ENCODE peak calls at places on chromosome 19, in six cellular contexts. V is stimulated activated CD8-positive, alpha-beta memory T cell treated with anti-CD3 and anti-CD28 coated beads, Interleukin-12 subunit alpha, Interleukin-12 subunit beta, amount 100 ng/mL, for 4 hours; D is left colon; M is stomach; B is T-helper 2 cell; T is heart right ventricle. O is an unnamed sample.

GRCh38 chr19:43486412-43486811 is 18.1 kb downstream of the PHLDB3 start:
- DNase-seq in V (no peak), D (no peak), M (no peak), B (no peak), T (no peak), O (no peak)

GRCh38 chr19:45767410-45767880 is 1.6 kb downstream of the SIX5 start:
- DNase-seq in V (no peak), D (peak; percentile 81), M (peak; percentile 77), B (no peak), T (peak; percentile 84), O (no peak)

GRCh38 chr19:46944123-46944718 is 75.4 kb upstream of the NPAS1 start:
- DNase-seq in V (no peak), D (no peak), M (no peak), B (no peak), T (no peak), O (no peak)

GRCh38 chr19:40139533-40140287 is 49.0 kb upstream of the ZNF780A start:
- DNase-seq in V (no peak), D (no peak), M (no peak), B (no peak), T (no peak), O (peak; percentile 5)

GRCh38 chr19:47186337-47187022 is 44.5 kb downstream of the BBC3 start:
- DNase-seq in V (peak; percentile 60), D (no peak), M (no peak), B (peak; percentile 70), T (no peak), O (no peak)

GRCh38 chr19:18562086-18562485 is 4.4 kb downstream of the KXD1 start:
- DNase-seq in V (no peak), D (no peak), M (no peak), B (no peak), T (peak; percentile 64), O (no peak)

GRCh38 chr19:51224163-51224641 is 678 bp upstream of the CD33 start:
- DNase-seq in V (no peak), D (no peak), M (no peak), B (no peak), T (no peak), O (no peak)

GRCh38 chr19:52248256-52248655 is 21.1 kb upstream of the ZNF766 start:
- DNase-seq in V (peak; percentile 26), D (no peak), M (peak; percentile 61), B (peak; percentile 37), T (peak; percentile 38), O (no peak)

GRCh38 chr19:4971424-4971793 is 2.5 kb downstream of the KDM4B start:
- DNase-seq in V (no peak), D (peak; percentile 70), M (peak; percentile 38), B (no peak), T (no peak), O (no peak)

GRCh38 chr19:54029930-54030490 is 33.7 kb downstream of the VSTM1 start:
- DNase-seq in V (no peak), D (peak; percentile 27), M (peak; percentile 66), B (peak; percentile 17), T (peak; percentile 34), O (peak; percentile 65)

GRCh38 chr19:45560686-45561085 is 23.9 kb downstream of the OPA3 start:
- DNase-seq in V (no peak), D (no peak), M (no peak), B (no peak), T (no peak), O (no peak)

GRCh38 chr19:40274585-40275544 is 10.3 kb downstream of the AKT2 start:
- DNase-seq in V (no peak), D (no peak), M (no peak), B (no peak), T (no peak), O (peak; percentile 82)

GRCh38 chr19:5113101-5113557 is 144.2 kb downstream of the KDM4B start:
- DNase-seq in V (no peak), D (no peak), M (no peak), B (no peak), T (no peak), O (no peak)

GRCh38 chr19:3687393-3687773 is 12.9 kb downstream of the PIP5K1C start:
- DNase-seq in V (no peak), D (no peak), M (no peak), B (no peak), T (no peak), O (no peak)

GRCh38 chr19:19538767-19539166 is 702 bp downstream of the CILP2 start:
- DNase-seq in V (no peak), D (no peak), M (no peak), B (no peak), T (no peak), O (no peak)

GRCh38 chr19:2167896-2168618 is 4.3 kb downstream of the DOT1L start:
- DNase-seq in V (no peak), D (peak; percentile 72), M (peak; percentile 40), B (no peak), T (peak; percentile 85), O (peak; percentile 63)

GRCh38 chr19:5445667-5446066 is 9.6 kb upstream of the ZNRF4 start:
- DNase-seq in V (no peak), D (no peak), M (no peak), B (no peak), T (no peak), O (no peak)

GRCh38 chr19:38834590-38834989 is 3.0 kb upstream of the ECH1 start:
- DNase-seq in V (no peak), D (no peak), M (no peak), B (no peak), T (no peak), O (no peak)

GRCh38 chr19:13103961-13104847 is 1.5 kb upstream of the LYL1 start:
- DNase-seq in V (no peak), D (peak; percentile 70), M (peak; percentile 45), B (peak; percentile 47), T (peak; percentile 85), O (peak; percentile 95)

GRCh38 chr19:30148039-30148438 is 206.0 kb downstream of the URI1 start:
- DNase-seq in V (no peak), D (no peak), M (no peak), B (no peak), T (no peak), O (no peak)

GRCh38 chr19:30862876-30863275 is 486.4 kb downstream of the TSHZ3 start:
- DNase-seq in V (no peak), D (no peak), M (no peak), B (no peak), T (no peak), O (no peak)

GRCh38 chr19:10975374-10976036 is 14.7 kb downstream of the SMARCA4 start:
- DNase-seq in V (no peak), D (no peak), M (peak; percentile 67), B (no peak), T (peak; percentile 62), O (no peak)

GRCh38 chr19:35144600-35145436 is 1.8 kb downstream of the FXYD7 start:
- DNase-seq in V (no peak), D (peak; percentile 89), M (peak; percentile 76), B (no peak), T (no peak), O (no peak)

GRCh38 chr19:46384396-46384795 is 29.0 kb downstream of the CCDC8 start:
- DNase-seq in V (no peak), D (no peak), M (no peak), B (no peak), T (peak; percentile 47), O (no peak)

O was measured in HL-60.